ENCODE peak calls at places on chromosomes 12 and 14, in seven cellular contexts. V is OCI-LY7, K is HCT116, A is GM23338, E is SK-N-SH, W is neural progenitor cell, B is PC-3. D is an unnamed sample.

GRCh38 chr14:22276913-22277816 is 311.9 kb downstream of the DAD1 start:
- DNase-seq in B (peak), A (peak), K (peak), W (peak), E (peak), V (peak), D (peak)

GRCh38 chr14:48323655-48324054 is 648.2 kb upstream of the MDGA2 start:
- DNase-seq in A (no peak), V (no peak), K (no peak), E (no peak), W (no peak), B (peak), D (no peak)

GRCh38 chr14:56351861-56352260 is 227.7 kb upstream of the TMEM260 start:
- DNase-seq in V (no peak), K (no peak), E (no peak), A (peak), B (peak), W (no peak), D (no peak)

GRCh38 chr12:50742776-50743175 is 21.1 kb upstream of the ATF1 start:
- DNase-seq in B (no peak), W (no peak), E (no peak), A (no peak), K (no peak), V (no peak), D (no peak)

GRCh38 chr12:116538682-116539264 is 20.4 kb upstream of the MAP1LC3B2 start:
- DNase-seq in A (peak), V (no peak), K (no peak), E (no peak), W (no peak), B (no peak), D (no peak)

GRCh38 chr12:5432011-5432400 is at the start of gene NTF3:
- DNase-seq in A (peak), E (peak), V (peak), B (no peak), K (no peak), W (peak), D (peak)

GRCh38 chr14:61392297-61392696 is 70.9 kb downstream of the PRKCH start:
- DNase-seq in E (no peak), W (no peak), V (no peak), K (no peak), B (no peak), A (no peak), D (no peak)

GRCh38 chr12:58433969-58434368 is 486.3 kb downstream of the LRIG3 start:
- DNase-seq in W (no peak), E (no peak), K (peak), A (no peak), B (peak), V (no peak), D (no peak)

GRCh38 chr12:121568971-121569808 is 11.6 kb downstream of the KDM2B start:
- DNase-seq in A (no peak), E (no peak), W (no peak), V (no peak), K (no peak), B (no peak), D (no peak)

GRCh38 chr12:40565029-40565633 is 127.1 kb upstream of the CNTN1 start:
- DNase-seq in K (no peak), B (no peak), W (no peak), A (no peak), V (peak), E (peak), D (no peak)

GRCh38 chr12:617304-617915 is 45.8 kb downstream of the NINJ2 start:
- DNase-seq in K (no peak), B (no peak), W (no peak), E (no peak), V (no peak), A (no peak), D (peak)

GRCh38 chr14:53044486-53044885 is 93.6 kb upstream of the FERMT2 start:
- DNase-seq in A (no peak), E (no peak), W (no peak), K (no peak), V (no peak), B (peak), D (peak)

GRCh38 chr12:105337391-105337790 is 6.9 kb downstream of the C12orf75 start:
- DNase-seq in W (no peak), V (no peak), B (no peak), K (no peak), E (no peak), A (no peak), D (no peak)

GRCh38 chr14:99733551-99734405 is 49.7 kb downstream of the CYP46A1 start:
- DNase-seq in V (no peak), E (no peak), B (no peak), A (no peak), K (no peak), W (no peak), D (no peak)

GRCh38 chr12:122845041-122845864 is 10.0 kb downstream of the HIP1R start:
- DNase-seq in K (no peak), W (no peak), V (no peak), A (peak), E (peak), B (no peak), D (no peak)

GRCh38 chr12:78612224-78612623 is 252.3 kb upstream of the SYT1 start:
- DNase-seq in W (no peak), A (no peak), K (no peak), V (no peak), E (no peak), B (no peak), D (no peak)

GRCh38 chr12:10613334-10614055 is at the start of gene MAGOHB:
- DNase-seq in V (peak), W (peak), E (peak), K (peak), A (peak), B (peak), D (peak)

GRCh38 chr12:57051011-57051410 is 1.1 kb upstream of the MYO1A start:
- DNase-seq in E (no peak), A (no peak), K (no peak), V (no peak), B (no peak), W (no peak), D (no peak)

GRCh38 chr12:62720661-62721330 is 214.2 kb downstream of the PPM1H start:
- DNase-seq in E (no peak), K (no peak), A (no peak), B (peak), W (no peak), V (no peak), D (no peak)

GRCh38 chr12:50192908-50193307 is 25.7 kb upstream of the CERS5 start:
- DNase-seq in K (no peak), V (no peak), B (peak), E (no peak), W (no peak), A (no peak), D (no peak)

GRCh38 chr14:84390010-84390409 is 1139.9 kb upstream of the FLRT2 start:
- DNase-seq in K (no peak), A (no peak), V (no peak), E (no peak), W (no peak), B (no peak), D (no peak)

GRCh38 chr12:3319723-3320492 is 171.1 kb upstream of the PRMT8 start:
- DNase-seq in A (peak), B (no peak), V (no peak), E (no peak), W (no peak), K (no peak), D (no peak)

GRCh38 chr12:34393821-34394150 is 371.5 kb downstream of the ALG10 start:
- DNase-seq in E (peak), V (no peak), B (no peak), K (no peak), A (no peak), W (no peak), D (no peak)

GRCh38 chr12:115599251-115599811 is 678.2 kb downstream of the MED13L start:
- DNase-seq in W (peak), B (no peak), A (peak), K (no peak), E (no peak), V (no peak), D (no peak)

GRCh38 chr12:79525357-79525756 is 165.4 kb downstream of the PAWR start:
- DNase-seq in A (no peak), K (no peak), E (no peak), B (no peak), W (no peak), V (no peak), D (no peak)

GRCh38 chr14:50397461-50398196 is 948 bp upstream of the CDKL1 start:
- DNase-seq in B (peak), E (peak), V (no peak), A (peak), W (peak), K (no peak), D (no peak)

GRCh38 chr12:54173906-54174471 is 14.8 kb downstream of the SMUG1 start:
- DNase-seq in B (no peak), E (no peak), W (no peak), V (no peak), A (no peak), K (no peak), D (no peak)

GRCh38 chr12:16674885-16675284 is 68.9 kb upstream of the LMO3 start:
- DNase-seq in B (no peak), A (no peak), E (no peak), W (no peak), V (no peak), K (no peak), D (no peak)
- TF ChIP-seq CTCF in B (no peak), A (no peak), E (no peak), W (no peak), V (peak), K (no peak), D (no peak)

DNA sequence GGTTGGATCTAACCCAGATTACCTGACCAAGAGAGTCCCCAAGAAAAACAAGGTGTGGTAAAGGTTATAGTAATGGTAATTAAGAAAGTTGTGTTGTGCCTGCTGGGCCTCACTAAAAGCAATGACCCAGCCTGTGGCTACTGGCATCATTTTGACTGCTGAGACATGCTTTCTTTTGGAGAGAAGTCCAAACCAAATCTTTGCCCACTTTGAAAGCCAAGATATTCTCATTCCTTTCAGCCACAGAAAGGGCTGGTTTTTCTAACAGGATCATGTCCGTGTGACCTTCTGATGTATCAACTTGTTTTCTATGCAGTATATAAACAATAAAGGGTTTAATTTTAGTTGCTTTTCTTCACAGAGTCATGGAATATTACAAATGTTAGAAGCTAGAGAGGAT is 388.6 kb downstream of the RAD51B start:
- DNase-seq in A (no peak), E (no peak), K (no peak), B (no peak), W (no peak), V (no peak), D (no peak)
- TF ChIP-seq EZH2phosphoT487 in A (no peak), E (no peak), K (no peak), B (no peak), W (no peak), V (no peak), D (no peak)

GRCh38 chr12:25970916-25971674 is 12.6 kb downstream of the RASSF8 start:
- DNase-seq in W (no peak), B (no peak), E (no peak), A (no peak), V (no peak), K (no peak), D (no peak)
- TF ChIP-seq CTCF in W (no peak), B (peak), E (peak), A (no peak), V (no peak), K (no peak), D (peak)

GRCh38 chr14:94775082-94775874 is 5.4 kb upstream of the GSC start:
- DNase-seq in A (peak), W (peak), K (no peak), B (no peak), V (no peak), E (no peak), D (no peak)
- TF ChIP-seq EZH2phosphoT487 in A (no peak), W (peak), K (no peak), B (no peak), V (no peak), E (no peak), D (peak)

DNA sequence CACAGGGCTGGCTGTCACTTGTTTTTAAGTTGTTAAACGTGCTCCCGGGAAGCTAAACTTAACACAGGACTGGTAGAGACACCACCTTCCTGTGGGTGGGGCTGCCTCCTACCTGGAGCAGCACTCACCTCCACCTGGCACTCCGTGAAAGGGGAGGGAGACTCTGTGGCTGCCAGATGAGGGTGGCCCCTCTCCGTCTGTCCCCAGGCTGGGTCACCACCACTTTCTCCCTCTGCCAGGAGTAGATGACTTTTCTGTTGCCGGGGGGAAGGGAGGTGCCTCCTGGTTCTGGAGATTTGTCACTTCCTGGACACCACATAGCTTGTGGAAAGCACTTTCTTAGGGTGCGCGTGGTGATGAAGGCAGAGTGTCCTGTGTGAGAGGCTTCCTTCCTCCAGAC is 81.3 kb downstream of the WDR20 start:
- DNase-seq in V (no peak), E (no peak), W (no peak), B (peak), K (no peak), A (peak), D (no peak)
- TF ChIP-seq CTCF in V (no peak), E (no peak), W (no peak), B (peak), K (no peak), A (no peak), D (no peak)

DNA sequence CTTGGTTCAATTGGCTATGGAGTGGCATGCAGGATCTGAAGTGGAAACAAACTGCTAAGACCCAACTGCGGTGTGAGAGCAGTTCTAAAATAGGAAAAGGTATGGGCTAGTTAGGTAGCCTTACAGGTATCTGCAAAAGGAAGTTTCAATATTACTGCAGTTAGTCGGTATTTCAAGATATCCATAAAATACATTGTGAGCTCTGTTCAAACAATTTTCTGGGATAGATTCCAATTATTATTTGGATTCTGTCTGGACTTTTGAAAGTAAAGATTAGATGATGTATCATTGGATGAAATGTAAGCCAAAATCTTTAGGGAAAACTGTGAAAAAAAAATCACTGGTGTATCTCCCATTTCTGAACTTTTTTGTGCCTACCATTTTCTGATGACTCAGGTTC is 621.6 kb downstream of the CCER1 start:
- DNase-seq in W (no peak), B (peak), V (no peak), A (no peak), E (no peak), K (no peak), D (no peak)
- TF ChIP-seq EZH2phosphoT487 in W (no peak), B (no peak), V (no peak), A (no peak), E (no peak), K (no peak), D (no peak)

GRCh38 chr14:65356327-65356836 is 56.1 kb upstream of the FUT8 start:
- DNase-seq in E (no peak), B (peak), W (no peak), K (peak), A (peak), V (peak), D (peak)
- TF ChIP-seq CTCF in E (no peak), B (no peak), W (no peak), K (no peak), A (no peak), V (no peak), D (no peak)

GRCh38 chr14:72663076-72663487 is 230.8 kb downstream of the DPF3 start:
- DNase-seq in V (no peak), E (no peak), K (no peak), B (no peak), A (no peak), W (no peak), D (no peak)

GRCh38 chr14:72663956-72664650 is 229.8 kb downstream of the DPF3 start:
- DNase-seq in K (no peak), A (no peak), V (no peak), W (no peak), E (no peak), B (peak), D (no peak)

GRCh38 chr14:72664651-72665050 is 229.2 kb downstream of the DPF3 start:
- DNase-seq in A (no peak), V (no peak), B (peak), E (no peak), W (no peak), K (no peak), D (no peak)

GRCh38 chr14:72665259-72665658 is 228.6 kb downstream of the DPF3 start:
- DNase-seq in V (no peak), W (no peak), E (no peak), B (peak), A (no peak), K (peak), D (peak)

DNA sequence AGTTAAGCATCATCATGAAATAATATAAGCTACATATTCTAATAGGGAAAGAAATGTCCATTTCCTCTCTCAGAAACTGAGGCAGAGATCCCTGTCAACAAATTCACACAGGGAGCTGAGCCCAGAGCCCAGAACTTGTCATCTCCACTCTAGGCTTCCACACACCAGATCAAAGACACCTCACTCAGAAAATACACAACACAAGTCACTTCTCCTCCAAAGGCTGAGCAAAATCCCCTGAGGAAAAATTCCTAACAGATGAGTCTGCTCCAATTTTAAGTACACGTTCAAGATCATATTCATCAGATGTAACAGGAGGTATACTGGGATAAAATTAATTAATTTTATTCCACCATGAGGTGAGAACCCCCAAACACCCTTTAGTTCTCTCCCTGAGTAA is 227.3 kb downstream of the DPF3 start:
- DNase-seq in K (peak), A (no peak), B (peak), V (no peak), W (no peak), E (no peak), D (no peak)
- TF ChIP-seq EZH2phosphoT487 in K (no peak), A (no peak), B (no peak), V (no peak), W (no peak), E (no peak), D (no peak)